ENCODE peak calls at places on chromosomes 2 and 18, in six cellular contexts. L is psoas muscle, H is heart right ventricle, Y is fibroblast of lung, S is left lung, G is sigmoid colon. K is an unnamed sample.

GRCh38 chr2:236705295-236706114 is 135.9 kb downstream of the ACKR3 start:
- DNase-seq in L (peak), H (no peak), Y (no peak), S (peak), G (peak), K (no peak)

GRCh38 chr2:180607501-180608060 is 372.8 kb upstream of the UBE2E3 start:
- DNase-seq in L (no peak), H (no peak), Y (no peak), S (no peak), G (no peak), K (no peak)

GRCh38 chr18:63218472-63218871 is 101.1 kb downstream of the BCL2 start:
- DNase-seq in L (no peak), H (no peak), Y (no peak), S (no peak), G (no peak), K (no peak)

GRCh38 chr2:12419803-12420202 is 296.9 kb upstream of the TRIB2 start:
- DNase-seq in L (no peak), H (no peak), Y (no peak), S (no peak), G (no peak), K (no peak)

GRCh38 chr2:47072018-47072691 is 83.0 kb downstream of the STPG4 start:
- DNase-seq in L (peak), H (peak), Y (peak), S (peak), G (peak), K (peak)

GRCh38 chr18:73784853-73785252 is 362.8 kb downstream of the FBXO15 start:
- DNase-seq in L (no peak), H (no peak), Y (no peak), S (no peak), G (no peak), K (no peak)

GRCh38 chr2:202270487-202270886 is 4.9 kb downstream of the NOP58 start:
- DNase-seq in L (no peak), H (no peak), Y (no peak), S (no peak), G (no peak), K (no peak)

GRCh38 chr2:166197446-166197845 is 69.6 kb upstream of the SCN1A start:
- DNase-seq in L (no peak), H (no peak), Y (peak), S (no peak), G (no peak), K (peak)

GRCh38 chr2:109712746-109713145 is 81.4 kb upstream of the RGPD5 start:
- DNase-seq in L (no peak), H (no peak), Y (no peak), S (no peak), G (peak), K (no peak)

GRCh38 chr18:33584845-33585775 is 7.1 kb downstream of the ASXL3 start:
- DNase-seq in L (no peak), H (no peak), Y (no peak), S (no peak), G (no peak), K (no peak)

GRCh38 chr18:7548721-7549120 is 18.4 kb upstream of the PTPRM start:
- DNase-seq in L (no peak), H (no peak), Y (no peak), S (no peak), G (no peak), K (no peak)

GRCh38 chr18:74665346-74665745 is 67.7 kb downstream of the ZNF407 start:
- DNase-seq in L (no peak), H (no peak), Y (no peak), S (no peak), G (no peak), K (no peak)

GRCh38 chr2:96117701-96118588 is 1.6 kb upstream of the ADRA2B start:
- DNase-seq in L (no peak), H (no peak), Y (no peak), S (peak), G (peak), K (no peak)

GRCh38 chr18:12304351-12305210 is 3.5 kb upstream of the TUBB6 start:
- DNase-seq in L (no peak), H (no peak), Y (peak), S (peak), G (peak), K (no peak)

DNA sequence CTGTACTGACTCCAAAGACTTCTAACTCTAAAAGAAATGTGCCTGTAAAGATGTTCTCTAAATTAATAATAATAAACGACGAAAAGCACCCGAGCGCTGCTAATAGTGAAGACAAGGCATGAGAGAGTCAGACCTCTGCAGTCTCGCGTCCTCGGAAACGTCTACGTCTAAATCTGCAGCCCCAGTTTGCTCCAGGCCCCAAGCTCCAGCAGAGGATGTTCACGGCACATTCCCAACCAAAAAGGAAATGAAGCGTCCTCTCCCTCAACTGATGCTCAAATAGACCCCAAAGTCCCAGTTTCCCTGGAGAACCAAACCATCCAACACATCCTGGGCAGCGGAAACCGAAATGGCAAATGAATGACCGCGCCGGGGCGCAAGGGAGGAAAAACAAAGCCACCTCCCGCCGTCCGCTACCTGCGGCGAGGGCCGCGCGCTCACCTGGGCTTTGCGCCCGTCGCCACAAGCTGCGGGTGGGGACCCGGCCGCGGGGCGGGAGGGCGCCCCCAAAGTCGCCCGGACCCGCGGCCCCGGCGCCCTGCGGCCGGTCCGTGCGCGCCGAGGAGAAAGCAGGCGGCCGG is 47.1 kb upstream of the CCDC150 start:
- DNase-seq in L (no peak), H (peak), Y (peak), S (no peak), G (no peak), K (peak)
- TF ChIP-seq CTCF in L (no peak), H (no peak), Y (no peak), S (no peak), G (no peak), K (peak)

DNA sequence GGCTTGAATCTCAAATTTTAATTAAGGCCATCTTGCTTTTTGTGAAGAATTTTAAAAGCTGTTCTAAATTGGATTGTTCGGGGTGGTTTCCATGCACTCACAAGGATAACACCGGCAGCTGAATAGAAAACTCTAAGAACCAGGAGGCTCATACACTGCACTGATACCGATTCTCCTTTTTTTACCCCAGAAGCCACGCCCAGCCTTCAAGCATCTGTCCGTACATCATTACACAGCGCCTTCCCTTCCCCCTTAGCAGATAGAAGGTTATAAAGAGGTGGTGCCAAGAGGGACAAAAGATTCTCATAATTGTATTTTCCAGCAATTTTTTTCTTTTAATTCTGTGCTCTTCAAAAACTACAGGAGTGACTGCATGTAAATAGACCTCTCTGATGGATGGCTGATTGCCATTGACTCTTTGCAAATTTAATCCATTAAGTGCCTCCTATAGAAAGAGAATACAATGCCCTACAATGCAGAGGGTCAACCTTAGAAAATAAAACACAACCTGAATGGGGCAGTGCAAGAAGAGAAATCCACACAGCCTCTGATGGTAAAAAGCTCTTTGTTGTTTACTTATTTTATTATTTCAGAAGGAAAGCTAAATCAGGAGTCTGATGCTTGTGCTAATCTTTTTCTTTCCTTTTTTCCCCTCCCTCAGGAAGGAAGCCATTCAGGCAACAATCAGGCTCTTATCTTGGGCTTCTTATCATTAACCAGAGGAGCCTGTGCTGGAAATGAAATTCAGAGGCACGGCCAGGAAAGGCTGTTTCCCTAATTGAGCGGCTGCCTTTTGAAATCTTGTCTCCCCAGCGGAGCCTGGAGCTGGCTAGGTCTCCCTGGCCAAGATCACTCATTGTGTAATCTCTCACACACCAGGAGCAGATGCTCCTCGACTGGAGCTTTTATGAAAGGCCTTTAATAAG is 198.9 kb upstream of the NABP1 start:
- DNase-seq in L (peak), H (peak), Y (peak), S (peak), G (peak), K (peak)
- H3K4me3 ChIP-seq in L (no peak), H (no peak), Y (no peak), S (no peak), G (no peak), K (no peak)

GRCh38 chr2:152924219-152924618 is 205.8 kb downstream of the ARL6IP6 start:
- DNase-seq in L (no peak), H (no peak), Y (no peak), S (no peak), G (no peak), K (no peak)

GRCh38 chr2:152929628-152930027 is 211.2 kb downstream of the ARL6IP6 start:
- DNase-seq in L (no peak), H (no peak), Y (no peak), S (no peak), G (no peak), K (no peak)

GRCh38 chr2:152924722-152925121 is 206.3 kb downstream of the ARL6IP6 start:
- DNase-seq in L (no peak), H (no peak), Y (peak), S (peak), G (peak), K (no peak)

GRCh38 chr2:152920846-152921245 is 202.4 kb downstream of the ARL6IP6 start:
- DNase-seq in L (no peak), H (no peak), Y (peak), S (no peak), G (peak), K (no peak)

GRCh38 chr2:152925540-152926448 is 207.4 kb downstream of the ARL6IP6 start:
- DNase-seq in L (peak), H (peak), Y (peak), S (peak), G (peak), K (peak)
- TF ChIP-seq CTCF in L (no peak), H (peak), Y (peak), S (peak), G (peak), K (peak)

GRCh38 chr2:218407717-218408116 is 8.0 kb downstream of the CTDSP1 start:
- DNase-seq in L (no peak), H (no peak), Y (no peak), S (no peak), G (peak), K (no peak)

GRCh38 chr2:218404351-218405145 is 4.9 kb downstream of the CTDSP1 start:
- DNase-seq in L (no peak), H (no peak), Y (no peak), S (no peak), G (peak), K (no peak)

GRCh38 chr2:218406949-218407703 is 7.5 kb downstream of the CTDSP1 start:
- DNase-seq in L (peak), H (peak), Y (peak), S (peak), G (peak), K (peak)

GRCh38 chr2:218405365-218406208 is 5.9 kb downstream of the CTDSP1 start:
- DNase-seq in L (no peak), H (no peak), Y (no peak), S (peak), G (peak), K (no peak)

GRCh38 chr2:218406209-218406948 is 6.7 kb downstream of the CTDSP1 start:
- DNase-seq in L (peak), H (peak), Y (peak), S (peak), G (peak), K (peak)
- H3K4me3 ChIP-seq in L (peak), H (peak), Y (peak), S (peak), G (peak), K (peak)

GRCh38 chr2:157178865-157179264 is 78.6 kb upstream of the GALNT5 start:
- DNase-seq in L (no peak), H (no peak), Y (no peak), S (no peak), G (no peak), K (no peak)
- TF ChIP-seq CTCF in L (no peak), H (no peak), Y (no peak), S (no peak), G (no peak), K (peak)

DNA sequence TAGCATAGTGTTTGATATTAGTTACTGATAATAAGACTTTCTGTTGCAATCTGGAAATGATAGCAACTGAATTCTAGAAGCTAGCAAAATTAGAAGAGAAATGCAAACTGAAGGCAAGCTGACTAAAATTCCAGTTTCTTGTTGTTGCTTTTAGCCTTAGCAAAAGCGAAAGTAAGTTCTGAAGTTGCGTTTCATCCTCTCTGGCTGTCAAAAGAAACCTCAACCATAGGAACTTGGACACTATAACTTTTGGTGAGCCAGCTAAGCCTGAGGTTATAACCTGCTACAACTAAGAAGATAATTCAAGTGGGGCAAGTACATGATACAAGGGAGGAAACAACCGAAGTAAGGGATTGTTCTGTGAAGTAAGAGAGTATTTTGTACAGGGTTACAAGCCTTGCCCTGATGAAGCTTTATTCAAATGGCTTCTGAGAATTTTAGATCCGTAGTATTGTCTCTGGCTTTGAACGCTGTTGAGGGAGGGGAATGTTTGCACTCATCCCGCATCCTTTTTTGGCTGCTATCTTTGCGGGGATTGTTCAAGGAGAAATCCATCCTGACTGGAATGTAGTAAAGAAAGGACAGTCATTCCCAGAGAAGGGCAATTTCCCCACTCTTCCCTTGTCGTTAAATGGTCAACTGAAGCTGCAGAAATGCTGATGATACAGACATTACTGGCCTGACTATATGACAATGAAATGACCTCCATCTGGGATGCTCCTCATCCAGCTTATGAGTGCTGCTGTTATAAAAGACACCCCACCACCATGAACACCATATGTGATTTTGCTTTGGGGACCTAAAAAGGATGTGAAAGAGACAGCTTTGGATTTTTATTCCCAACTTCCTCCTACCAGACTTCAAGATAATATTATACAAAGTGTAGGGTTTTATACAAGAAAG is 7.0 kb upstream of the TMX3 start:
- DNase-seq in L (no peak), H (no peak), Y (no peak), S (no peak), G (no peak), K (no peak)
- H3K4me3 ChIP-seq in L (peak), H (peak), Y (peak), S (peak), G (peak), K (peak)